ENCODE peak calls at places on chromosomes 11 and 22, in eight cellular contexts. One of them, this sample, is unnamed.

GRCh38 chr11:57800444-57801184 is 39.0 kb downstream of the CTNND1 start:
- DNase-seq in effector memory CD4-positive, alpha-beta T cell: no peak
- DNase-seq in thoracic aorta: no peak
- DNase-seq in PC-9: peak; percentile 100
- DNase-seq in RWPE1: peak; percentile 79
- DNase-seq in CD8-positive, alpha-beta T cell: no peak
- DNase-seq in transverse colon: no peak
- DNase-seq in kidney: no peak
- DNase-seq in this sample: peak; percentile 98

GRCh38 chr11:94330789-94331188 is 26.4 kb downstream of the IZUMO1R start:
- DNase-seq in PC-9: peak; percentile 71
- DNase-seq in kidney: no peak
- DNase-seq in CD8-positive, alpha-beta T cell: no peak
- DNase-seq in thoracic aorta: no peak
- DNase-seq in RWPE1: peak; percentile 24
- DNase-seq in transverse colon: no peak
- DNase-seq in effector memory CD4-positive, alpha-beta T cell: no peak
- DNase-seq in this sample: no peak

GRCh38 chr11:36211735-36212430 is 77.3 kb downstream of the COMMD9 start:
- DNase-seq in effector memory CD4-positive, alpha-beta T cell: no peak
- DNase-seq in RWPE1: no peak
- DNase-seq in kidney: no peak
- DNase-seq in PC-9: no peak
- DNase-seq in CD8-positive, alpha-beta T cell: no peak
- DNase-seq in transverse colon: no peak
- DNase-seq in thoracic aorta: no peak
- DNase-seq in this sample: no peak

GRCh38 chr11:83097671-83098070 is 26.0 kb upstream of the RAB30 start:
- DNase-seq in RWPE1: no peak
- DNase-seq in thoracic aorta: no peak
- DNase-seq in PC-9: no peak
- DNase-seq in transverse colon: no peak
- DNase-seq in effector memory CD4-positive, alpha-beta T cell: no peak
- DNase-seq in kidney: no peak
- DNase-seq in CD8-positive, alpha-beta T cell: no peak
- DNase-seq in this sample: no peak

GRCh38 chr22:36790648-36791047 is 14.7 kb upstream of the IFT27 start:
- DNase-seq in PC-9: no peak
- DNase-seq in RWPE1: no peak
- DNase-seq in kidney: no peak
- DNase-seq in effector memory CD4-positive, alpha-beta T cell: no peak
- DNase-seq in thoracic aorta: no peak
- DNase-seq in transverse colon: no peak
- DNase-seq in CD8-positive, alpha-beta T cell: no peak
- DNase-seq in this sample: no peak

GRCh38 chr11:65301491-65302329 is 13.0 kb upstream of the CDC42EP2 start:
- DNase-seq in RWPE1: no peak
- DNase-seq in CD8-positive, alpha-beta T cell: no peak
- DNase-seq in transverse colon: peak; percentile 31
- DNase-seq in kidney: peak; percentile 86
- DNase-seq in thoracic aorta: no peak
- DNase-seq in effector memory CD4-positive, alpha-beta T cell: no peak
- DNase-seq in PC-9: no peak
- DNase-seq in this sample: no peak

GRCh38 chr11:113994077-113994954 is 19.4 kb downstream of the HTR3A start:
- DNase-seq in kidney: no peak
- DNase-seq in CD8-positive, alpha-beta T cell: peak; percentile 10
- DNase-seq in thoracic aorta: no peak
- DNase-seq in effector memory CD4-positive, alpha-beta T cell: peak; percentile 16
- DNase-seq in transverse colon: no peak
- DNase-seq in RWPE1: peak; percentile 50
- DNase-seq in PC-9: no peak
- DNase-seq in this sample: no peak

GRCh38 chr22:37485006-37485713 is 1.0 kb downstream of the MFNG start:
- DNase-seq in RWPE1: no peak
- DNase-seq in kidney: no peak
- DNase-seq in CD8-positive, alpha-beta T cell: peak; percentile 22
- DNase-seq in PC-9: no peak
- DNase-seq in thoracic aorta: no peak
- DNase-seq in transverse colon: no peak
- DNase-seq in effector memory CD4-positive, alpha-beta T cell: peak; percentile 39
- DNase-seq in this sample: no peak

GRCh38 chr11:94544832-94545640 is 1.3 kb downstream of the FUT4 start:
- DNase-seq in CD8-positive, alpha-beta T cell: no peak
- DNase-seq in kidney: peak; percentile 86
- DNase-seq in effector memory CD4-positive, alpha-beta T cell: no peak
- DNase-seq in thoracic aorta: no peak
- DNase-seq in transverse colon: peak; percentile 51
- DNase-seq in PC-9: no peak
- DNase-seq in RWPE1: no peak
- DNase-seq in this sample: no peak

GRCh38 chr11:33696411-33696810 is 4.2 kb downstream of the C11orf91 start:
- DNase-seq in kidney: no peak
- DNase-seq in RWPE1: no peak
- DNase-seq in effector memory CD4-positive, alpha-beta T cell: no peak
- DNase-seq in PC-9: peak; percentile 42
- DNase-seq in thoracic aorta: no peak
- DNase-seq in CD8-positive, alpha-beta T cell: no peak
- DNase-seq in transverse colon: no peak
- DNase-seq in this sample: no peak

GRCh38 chr11:33697997-33698396 is 2.6 kb downstream of the C11orf91 start:
- DNase-seq in transverse colon: no peak
- DNase-seq in kidney: no peak
- DNase-seq in CD8-positive, alpha-beta T cell: no peak
- DNase-seq in thoracic aorta: no peak
- DNase-seq in RWPE1: no peak
- DNase-seq in PC-9: no peak
- DNase-seq in effector memory CD4-positive, alpha-beta T cell: no peak
- DNase-seq in this sample: no peak

GRCh38 chr11:33694346-33695050 is 6.1 kb downstream of the C11orf91 start:
- DNase-seq in PC-9: peak; percentile 35
- DNase-seq in effector memory CD4-positive, alpha-beta T cell: no peak
- DNase-seq in transverse colon: no peak
- DNase-seq in thoracic aorta: no peak
- DNase-seq in CD8-positive, alpha-beta T cell: no peak
- DNase-seq in kidney: no peak
- DNase-seq in RWPE1: no peak
- DNase-seq in this sample: no peak

GRCh38 chr11:33696931-33697638 is 3.5 kb downstream of the C11orf91 start:
- DNase-seq in effector memory CD4-positive, alpha-beta T cell: no peak
- DNase-seq in thoracic aorta: no peak
- DNase-seq in PC-9: peak; percentile 34
- DNase-seq in CD8-positive, alpha-beta T cell: no peak
- DNase-seq in kidney: no peak
- DNase-seq in RWPE1: no peak
- DNase-seq in transverse colon: no peak
- DNase-seq in this sample: no peak

DNA sequence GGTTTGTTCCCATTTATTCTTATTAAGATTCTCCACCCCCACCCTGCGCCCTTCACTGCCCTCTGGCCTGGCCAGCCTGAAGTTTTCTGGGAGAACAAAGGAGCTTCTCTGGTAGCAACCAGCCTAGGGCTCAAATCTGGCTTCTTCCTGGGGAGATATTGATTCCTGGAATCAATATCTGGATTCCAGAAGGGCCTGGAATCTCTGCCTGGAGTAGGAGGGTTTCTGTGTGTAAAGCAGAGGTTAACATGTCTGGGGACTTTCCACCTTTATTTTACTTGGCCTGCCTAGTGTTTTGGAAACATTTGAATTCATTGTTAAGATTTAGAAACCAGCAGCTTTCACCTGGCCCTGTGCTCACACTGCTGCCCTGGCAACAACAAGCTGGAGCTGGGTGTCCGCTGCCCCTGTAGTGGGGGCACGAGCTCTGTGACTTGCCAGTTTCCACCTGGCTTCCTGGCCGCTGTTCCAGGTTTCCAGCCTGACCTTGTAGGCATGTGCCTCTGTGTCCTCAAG is 5.5 kb downstream of the C11orf91 start:
- DNase-seq in RWPE1: no peak
- DNase-seq in transverse colon: no peak
- DNase-seq in kidney: peak; percentile 93
- DNase-seq in effector memory CD4-positive, alpha-beta T cell: no peak
- DNase-seq in PC-9: no peak
- DNase-seq in CD8-positive, alpha-beta T cell: no peak
- DNase-seq in thoracic aorta: no peak
- DNase-seq in this sample: no peak
- H3K27ac ChIP-seq in RWPE1: peak overlapping the region; percentile 30
- H3K27ac ChIP-seq in transverse colon: no peak overlapping the region
- H3K27ac ChIP-seq in kidney: peak overlapping the region; percentile 73
- H3K27ac ChIP-seq in effector memory CD4-positive, alpha-beta T cell: no peak overlapping the region
- H3K27ac ChIP-seq in PC-9: no peak overlapping the region
- H3K27ac ChIP-seq in CD8-positive, alpha-beta T cell: no peak overlapping the region
- H3K27ac ChIP-seq in thoracic aorta: no peak overlapping the region
- H3K27ac ChIP-seq in this sample: peak overlapping the region; percentile 100

GRCh38 chr11:47109882-47110281 is 66.8 kb downstream of the ARFGAP2 start:
- DNase-seq in thoracic aorta: no peak
- DNase-seq in kidney: no peak
- DNase-seq in transverse colon: no peak
- DNase-seq in CD8-positive, alpha-beta T cell: no peak
- DNase-seq in PC-9: no peak
- DNase-seq in RWPE1: no peak
- DNase-seq in effector memory CD4-positive, alpha-beta T cell: no peak
- DNase-seq in this sample: no peak
- H3K27ac ChIP-seq in thoracic aorta: no peak overlapping the region
- H3K27ac ChIP-seq in kidney: no peak overlapping the region
- H3K27ac ChIP-seq in transverse colon: no peak overlapping the region
- H3K27ac ChIP-seq in CD8-positive, alpha-beta T cell: no peak overlapping the region
- H3K27ac ChIP-seq in PC-9: no peak overlapping the region
- H3K27ac ChIP-seq in RWPE1: no peak overlapping the region
- H3K27ac ChIP-seq in effector memory CD4-positive, alpha-beta T cell: no peak overlapping the region
- H3K27ac ChIP-seq in this sample: no peak overlapping the region

GRCh38 chr11:67025750-67026149 is 2.8 kb downstream of the SYT12 start:
- DNase-seq in PC-9: no peak
- DNase-seq in CD8-positive, alpha-beta T cell: no peak
- DNase-seq in thoracic aorta: no peak
- DNase-seq in kidney: no peak
- DNase-seq in effector memory CD4-positive, alpha-beta T cell: no peak
- DNase-seq in transverse colon: no peak
- DNase-seq in RWPE1: no peak
- DNase-seq in this sample: no peak
- H3K27ac ChIP-seq in PC-9: no peak overlapping the region
- H3K27ac ChIP-seq in CD8-positive, alpha-beta T cell: no peak overlapping the region
- H3K27ac ChIP-seq in thoracic aorta: no peak overlapping the region
- H3K27ac ChIP-seq in kidney: no peak overlapping the region
- H3K27ac ChIP-seq in effector memory CD4-positive, alpha-beta T cell: no peak overlapping the region
- H3K27ac ChIP-seq in transverse colon: no peak overlapping the region
- H3K27ac ChIP-seq in RWPE1: peak overlapping the region; percentile 33
- H3K27ac ChIP-seq in this sample: no peak overlapping the region

DNA sequence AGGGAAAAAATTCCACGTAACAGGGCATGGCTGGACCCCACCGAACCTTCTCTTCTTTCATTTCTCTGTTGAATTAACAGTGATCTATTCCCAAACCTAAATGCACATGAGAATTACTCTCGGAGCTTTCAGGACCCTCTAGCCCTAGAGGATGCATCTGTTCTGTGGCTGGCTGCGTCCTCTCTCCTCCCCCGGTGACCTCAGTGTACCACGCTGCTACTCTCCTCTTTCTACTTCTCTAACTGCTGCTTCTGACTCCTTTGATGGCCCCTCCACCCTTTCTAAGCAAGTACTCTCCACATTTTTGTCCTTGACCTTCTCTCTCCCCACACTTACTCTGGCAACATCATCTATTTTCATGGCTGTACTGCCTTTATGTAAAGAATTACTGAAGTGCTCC is 12.1 kb upstream of the APOA1 start:
- DNase-seq in transverse colon: no peak
- DNase-seq in PC-9: no peak
- DNase-seq in kidney: no peak
- DNase-seq in RWPE1: no peak
- DNase-seq in effector memory CD4-positive, alpha-beta T cell: no peak
- DNase-seq in CD8-positive, alpha-beta T cell: no peak
- DNase-seq in thoracic aorta: no peak
- DNase-seq in this sample: no peak
- H3K27ac ChIP-seq in transverse colon: no peak overlapping the region
- H3K27ac ChIP-seq in PC-9: no peak overlapping the region
- H3K27ac ChIP-seq in kidney: no peak overlapping the region
- H3K27ac ChIP-seq in RWPE1: no peak overlapping the region
- H3K27ac ChIP-seq in effector memory CD4-positive, alpha-beta T cell: no peak overlapping the region
- H3K27ac ChIP-seq in CD8-positive, alpha-beta T cell: no peak overlapping the region
- H3K27ac ChIP-seq in thoracic aorta: no peak overlapping the region
- H3K27ac ChIP-seq in this sample: no peak overlapping the region

DNA sequence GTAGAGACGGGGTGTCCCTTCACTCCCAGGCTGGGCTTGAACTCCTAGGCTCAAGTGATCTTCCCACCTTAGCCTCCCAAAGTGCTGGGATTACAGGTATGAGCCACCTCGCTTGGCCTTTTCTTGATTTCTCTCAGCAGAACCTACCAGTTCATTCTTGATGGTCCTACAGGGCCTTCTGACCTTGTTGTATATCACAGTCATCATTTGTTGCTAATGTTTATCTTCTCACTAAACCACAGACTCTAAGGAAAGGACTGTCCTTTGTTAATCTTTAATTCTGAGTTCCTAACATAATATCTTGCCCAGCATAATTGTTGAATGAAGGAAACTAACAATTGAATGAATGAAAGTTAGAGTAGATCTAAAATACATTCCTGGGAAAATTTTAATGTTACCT is 22.0 kb upstream of the ZC3H12C start:
- DNase-seq in effector memory CD4-positive, alpha-beta T cell: no peak
- DNase-seq in RWPE1: no peak
- DNase-seq in transverse colon: no peak
- DNase-seq in thoracic aorta: no peak
- DNase-seq in CD8-positive, alpha-beta T cell: no peak
- DNase-seq in kidney: no peak
- DNase-seq in PC-9: no peak
- DNase-seq in this sample: no peak
- H3K27ac ChIP-seq in effector memory CD4-positive, alpha-beta T cell: no peak overlapping the region
- H3K27ac ChIP-seq in RWPE1: no peak overlapping the region
- H3K27ac ChIP-seq in transverse colon: no peak overlapping the region
- H3K27ac ChIP-seq in thoracic aorta: no peak overlapping the region
- H3K27ac ChIP-seq in CD8-positive, alpha-beta T cell: no peak overlapping the region
- H3K27ac ChIP-seq in kidney: no peak overlapping the region
- H3K27ac ChIP-seq in PC-9: no peak overlapping the region
- H3K27ac ChIP-seq in this sample: no peak overlapping the region

DNA sequence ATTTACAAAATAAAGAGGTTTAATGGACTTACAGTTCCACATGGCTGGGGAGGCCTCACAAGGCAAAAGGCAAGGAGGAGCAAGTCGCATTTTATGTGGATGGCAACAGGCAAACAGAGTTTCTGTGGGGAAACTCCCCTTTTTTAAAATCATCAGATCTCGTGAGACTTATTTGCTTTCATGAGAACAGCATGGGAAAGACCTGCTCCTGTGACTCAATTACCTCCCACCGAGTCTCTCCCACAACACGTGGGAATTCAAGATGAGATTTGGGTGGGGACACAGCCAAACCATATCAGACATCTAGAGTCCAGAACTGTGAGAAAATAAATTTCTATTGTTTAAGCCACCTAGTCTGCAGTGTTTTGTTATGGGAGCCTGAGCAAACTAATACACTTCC is 80.8 kb downstream of the ME3 start:
- DNase-seq in RWPE1: no peak
- DNase-seq in thoracic aorta: no peak
- DNase-seq in transverse colon: no peak
- DNase-seq in CD8-positive, alpha-beta T cell: no peak
- DNase-seq in kidney: no peak
- DNase-seq in effector memory CD4-positive, alpha-beta T cell: no peak
- DNase-seq in PC-9: no peak
- DNase-seq in this sample: no peak
- H3K27ac ChIP-seq in RWPE1: no peak overlapping the region
- H3K27ac ChIP-seq in thoracic aorta: no peak overlapping the region
- H3K27ac ChIP-seq in transverse colon: no peak overlapping the region
- H3K27ac ChIP-seq in CD8-positive, alpha-beta T cell: no peak overlapping the region
- H3K27ac ChIP-seq in kidney: no peak overlapping the region
- H3K27ac ChIP-seq in effector memory CD4-positive, alpha-beta T cell: no peak overlapping the region
- H3K27ac ChIP-seq in PC-9: peak overlapping the region; percentile 97
- H3K27ac ChIP-seq in this sample: peak overlapping the region; percentile 90

This sample was measured in epithelial cell of prostate.